ENCODE peak calls at places on chromosomes 1 and 21, in eight cellular contexts. Y, J, O, U, S, I, D and X are unnamed samples.

GRCh38 chr1:224106568-224107281 is 7.2 kb upstream of the FBXO28 start:
- DNase-seq in U (peak), O (no peak), I (no peak), D (no peak), Y (no peak), S (peak), J (peak), X (no peak)

GRCh38 chr1:185567006-185567405 is 167.2 kb upstream of the HMCN1 start:
- DNase-seq in D (no peak), J (peak), O (no peak), I (no peak), S (no peak), U (peak), Y (peak), X (no peak)

GRCh38 chr1:235608278-235608677 is 41.3 kb downstream of the GNG4 start:
- DNase-seq in U (no peak), J (no peak), D (no peak), I (no peak), O (no peak), S (no peak), Y (no peak), X (no peak)

GRCh38 chr1:174222166-174222949 is 63.0 kb downstream of the RABGAP1L start:
- DNase-seq in D (no peak), S (peak), O (no peak), I (no peak), U (peak), Y (no peak), J (no peak), X (peak)

GRCh38 chr1:52928083-52928404 is 968 bp downstream of the SCP2 start:
- DNase-seq in I (no peak), D (no peak), J (no peak), U (no peak), Y (no peak), O (no peak), S (no peak), X (no peak)

GRCh38 chr1:194289569-194290266 is 1103.3 kb upstream of the B3GALT2 start:
- DNase-seq in U (no peak), S (no peak), I (no peak), Y (peak), O (no peak), J (peak), D (no peak), X (no peak)

GRCh38 chr1:152111515-152111968 is 3.7 kb downstream of the TCHH start:
- DNase-seq in Y (no peak), O (no peak), U (no peak), I (no peak), D (peak), J (peak), S (peak), X (no peak)

GRCh38 chr1:74780600-74780999 is 47.6 kb downstream of the TYW3 start:
- DNase-seq in D (no peak), O (no peak), U (no peak), S (no peak), J (no peak), Y (no peak), I (no peak), X (no peak)

GRCh38 chr1:34057347-34057746 is 107.7 kb downstream of the CSMD2 start:
- DNase-seq in D (no peak), J (no peak), O (no peak), S (no peak), Y (no peak), I (no peak), U (no peak), X (no peak)

GRCh38 chr1:54842963-54843362 is 41.8 kb upstream of the TTC22 start:
- DNase-seq in D (no peak), U (no peak), Y (no peak), I (peak), O (no peak), J (no peak), S (no peak), X (no peak)

GRCh38 chr21:28541371-28542112 is 451.1 kb downstream of the LTN1 start:
- DNase-seq in O (no peak), U (no peak), S (no peak), J (no peak), Y (no peak), D (no peak), I (no peak), X (no peak)

GRCh38 chr1:60569189-60569588 is 495.6 kb upstream of the C1orf87 start:
- DNase-seq in I (no peak), O (no peak), S (no peak), J (no peak), D (no peak), Y (no peak), U (peak), X (peak)

GRCh38 chr21:15140321-15141019 is 75.7 kb upstream of the NRIP1 start:
- DNase-seq in I (no peak), Y (no peak), O (no peak), D (no peak), J (no peak), S (no peak), U (no peak), X (no peak)

GRCh38 chr1:184954232-184954995 is 19.9 kb downstream of the NIBAN1 start:
- DNase-seq in U (peak), J (no peak), S (no peak), I (no peak), O (no peak), Y (no peak), D (no peak), X (no peak)

GRCh38 chr1:23951646-23952095 is 8.0 kb upstream of the PNRC2 start:
- DNase-seq in D (no peak), S (peak), U (peak), O (no peak), I (no peak), Y (no peak), J (no peak), X (peak)

GRCh38 chr1:248918126-248918525 is 12.1 kb downstream of the PGBD2 start:
- DNase-seq in Y (no peak), U (no peak), D (no peak), S (no peak), I (no peak), J (no peak), O (no peak), X (no peak)

GRCh38 chr1:165837838-165838364 is 10.5 kb downstream of the UCK2 start:
- DNase-seq in S (no peak), J (no peak), D (no peak), O (no peak), Y (no peak), I (no peak), U (no peak), X (no peak)

GRCh38 chr1:217275617-217276398 is 355.1 kb downstream of the GPATCH2 start:
- DNase-seq in Y (no peak), U (peak), S (no peak), J (no peak), O (no peak), I (no peak), D (no peak), X (peak)

GRCh38 chr1:33331444-33332356 is 10.8 kb upstream of the A3GALT2 start:
- DNase-seq in U (no peak), D (no peak), I (peak), O (no peak), S (no peak), Y (no peak), J (no peak), X (no peak)

GRCh38 chr21:44579056-44579832 is 1.2 kb downstream of the KRTAP10-5 start:
- DNase-seq in U (no peak), J (no peak), I (peak), O (no peak), Y (no peak), S (no peak), D (no peak), X (no peak)